ENCODE peak calls at places on chromosome 14, in five cellular contexts. Y is A549, E is GM23248, J is left ventricle myocardium inferior, W is fibroblast of pulmonary artery. Q is an unnamed sample.

GRCh38 chr14:89440997-89441909 is 24.2 kb upstream of the FOXN3 start:
- DNase-seq in Y (no peak), E (no peak), J (no peak), W (no peak), Q (no peak)

GRCh38 chr14:94005324-94005723 is 8.2 kb downstream of the CCDC197 start:
- DNase-seq in Y (no peak), E (peak; percentile 34), J (no peak), W (no peak), Q (no peak)

GRCh38 chr14:105857816-105858675 is 331.7 kb downstream of the TMEM121 start:
- DNase-seq in Y (no peak), E (no peak), J (peak; percentile 9), W (no peak), Q (no peak)

GRCh38 chr14:73879027-73879426 is 7.6 kb upstream of the ZNF410 start:
- DNase-seq in Y (no peak), E (peak; percentile 17), J (no peak), W (no peak), Q (no peak)

GRCh38 chr14:61132336-61132735 is 148.8 kb downstream of the TMEM30B start:
- DNase-seq in Y (no peak), E (no peak), J (no peak), W (no peak), Q (no peak)

GRCh38 chr14:89290813-89291212 is 126.2 kb downstream of the FOXN3 start:
- DNase-seq in Y (no peak), E (no peak), J (no peak), W (no peak), Q (no peak)

GRCh38 chr14:36161781-36162180 is 14.7 kb downstream of the PTCSC3 start:
- DNase-seq in Y (no peak), E (no peak), J (no peak), W (no peak), Q (no peak)

GRCh38 chr14:49946320-49947141 is 53.6 kb downstream of the ARF6 start:
- DNase-seq in Y (peak; percentile 76), E (peak; percentile 80), J (no peak), W (peak; percentile 74), Q (peak; percentile 23)

GRCh38 chr14:95523051-95523817 is 6.8 kb upstream of the SYNE3 start:
- DNase-seq in Y (no peak), E (no peak), J (no peak), W (peak; percentile 49), Q (no peak)

GRCh38 chr14:49363926-49364751 is 222.0 kb downstream of the RPS29 start:
- DNase-seq in Y (no peak), E (no peak), J (no peak), W (no peak), Q (no peak)

GRCh38 chr14:88323086-88323519 is at the start of gene KCNK10:
- DNase-seq in Y (no peak), E (no peak), J (no peak), W (no peak), Q (no peak)

GRCh38 chr14:74551903-74552371 is 58.4 kb downstream of the ISCA2 start:
- DNase-seq in Y (no peak), E (peak; percentile 24), J (peak; percentile 73), W (no peak), Q (no peak)

GRCh38 chr14:58780595-58780994 is 142.8 kb downstream of the DACT1 start:
- DNase-seq in Y (no peak), E (no peak), J (no peak), W (no peak), Q (no peak)

GRCh38 chr14:101506921-101507300 is 54.4 kb upstream of the DIO3 start:
- DNase-seq in Y (no peak), E (no peak), J (no peak), W (no peak), Q (no peak)

GRCh38 chr14:106277503-106277902 is 751.1 kb downstream of the TMEM121 start:
- DNase-seq in Y (no peak), E (no peak), J (no peak), W (no peak), Q (no peak)

GRCh38 chr14:78023112-78023511 is 147.1 kb upstream of the NRXN3 start:
- DNase-seq in Y (no peak), E (no peak), J (no peak), W (no peak), Q (no peak)

GRCh38 chr14:51654549-51654879 is 2.8 kb downstream of the FRMD6 start:
- DNase-seq in Y (no peak), E (peak; percentile 51), J (no peak), W (no peak), Q (no peak)

GRCh38 chr14:35138585-35138984 is 16.2 kb downstream of the PRORP start:
- DNase-seq in Y (no peak), E (no peak), J (no peak), W (no peak), Q (no peak)

GRCh38 chr14:100199240-100199860 is 39.6 kb upstream of the YY1 start:
- DNase-seq in Y (no peak), E (no peak), J (no peak), W (no peak), Q (no peak)

GRCh38 chr14:40221428-40221827 is 789.2 kb upstream of the FBXO33 start:
- DNase-seq in Y (no peak), E (no peak), J (no peak), W (no peak), Q (no peak)

GRCh38 chr14:74658535-74659130 is 46.6 kb upstream of the LTBP2 start:
- DNase-seq in Y (no peak), E (peak; percentile 75), J (no peak), W (peak; percentile 64), Q (no peak)

GRCh38 chr14:99216191-99216590 is 55.8 kb downstream of the BCL11B start:
- DNase-seq in Y (no peak), E (no peak), J (no peak), W (no peak), Q (no peak)

GRCh38 chr14:97336179-97336578 is 539.0 kb downstream of the VRK1 start:
- DNase-seq in Y (no peak), E (no peak), J (no peak), W (no peak), Q (no peak)

GRCh38 chr14:69878251-69878650 is 965 bp upstream of the SMOC1 start:
- DNase-seq in Y (no peak), E (no peak), J (no peak), W (no peak), Q (no peak)

GRCh38 chr14:69877492-69877891 is 1.7 kb upstream of the SMOC1 start:
- DNase-seq in Y (peak; percentile 51), E (peak; percentile 46), J (no peak), W (peak; percentile 49), Q (no peak)

GRCh38 chr14:69880851-69881250 is 1.6 kb downstream of the SMOC1 start:
- DNase-seq in Y (no peak), E (no peak), J (no peak), W (no peak), Q (no peak)

GRCh38 chr14:69880051-69880487 is 853 bp downstream of the SMOC1 start:
- DNase-seq in Y (no peak), E (peak; percentile 27), J (no peak), W (no peak), Q (no peak)

GRCh38 chr14:69879175-69880047 is at the start of gene SMOC1:
- DNase-seq in Y (peak; percentile 73), E (peak; percentile 48), J (no peak), W (peak; percentile 14), Q (no peak)
- H3K4me3 ChIP-seq in Y (peak within 1 kb of the TSS; percentile 65), E (peak within 1 kb of the TSS; percentile 54), J (peak within 1 kb of the TSS; percentile 56), W (no peak within 1 kb of the TSS), Q (peak within 1 kb of the TSS; percentile 59)

GRCh38 chr14:21106506-21107359 is 5.9 kb downstream of the TMEM253 start:
- DNase-seq in Y (peak; percentile 87), E (peak; percentile 85), J (peak; percentile 83), W (peak; percentile 86), Q (peak; percentile 49)
- H3K4me3 ChIP-seq in Y (peak overlapping the region; percentile 10), E (peak overlapping the region; percentile 24), J (peak overlapping the region; percentile 41), W (no peak overlapping the region), Q (no peak overlapping the region)

GRCh38 chr14:103336191-103336590 is 2.2 kb downstream of the EIF5 start:
- DNase-seq in Y (no peak), E (no peak), J (no peak), W (no peak), Q (no peak)
- H3K4me3 ChIP-seq in Y (peak overlapping the region; percentile 93), E (peak overlapping the region; percentile 96), J (peak overlapping the region; percentile 98), W (peak overlapping the region; percentile 92), Q (no peak overlapping the region)

DNA sequence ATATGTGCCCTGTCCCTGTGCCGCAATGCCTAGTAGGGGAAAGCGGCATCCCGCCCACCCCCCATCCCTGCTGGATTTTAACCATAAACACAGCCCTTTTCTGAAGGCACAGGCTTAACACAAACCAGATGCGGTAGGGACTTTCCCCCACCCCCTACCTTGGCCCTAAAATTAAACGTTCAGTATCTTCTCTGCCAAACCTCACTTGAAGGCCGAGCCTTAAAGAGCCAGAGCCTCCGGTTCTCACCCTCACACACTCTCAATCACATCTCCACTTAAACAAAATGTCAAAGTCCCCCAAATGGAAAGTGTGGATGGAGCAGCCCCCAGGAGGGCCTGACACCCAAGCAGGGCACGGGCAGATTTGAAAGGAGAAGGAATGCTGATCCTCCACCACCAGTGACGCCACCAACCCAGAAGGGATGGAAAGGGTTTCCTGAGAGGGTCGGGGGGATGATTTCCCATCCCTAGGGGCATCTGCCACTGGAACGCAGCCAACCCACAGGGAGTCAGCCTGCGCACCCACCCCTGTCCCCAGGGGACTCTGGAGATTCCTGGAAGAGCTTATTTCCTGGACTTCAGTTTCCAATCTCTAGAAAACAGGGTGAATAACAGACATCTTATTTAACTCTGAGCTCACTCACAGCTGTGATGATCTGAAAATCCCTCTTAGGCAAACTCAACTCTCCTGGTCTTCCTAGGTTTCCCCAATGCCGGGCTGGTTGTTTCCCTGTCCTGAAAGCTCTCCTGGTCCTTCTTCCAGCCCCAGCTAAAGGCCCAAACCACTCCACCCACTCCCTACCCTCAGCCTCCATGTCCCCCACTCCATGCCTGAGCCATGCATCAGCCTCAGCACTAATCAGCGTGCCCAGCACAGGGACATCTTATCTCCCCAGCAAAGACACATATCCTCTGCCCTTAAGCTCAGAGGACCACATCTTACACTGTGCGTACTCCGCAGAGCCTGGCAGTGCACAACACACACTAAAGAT is 26.3 kb downstream of the ACTN1 start:
- DNase-seq in Y (no peak), E (peak; percentile 81), J (peak; percentile 59), W (peak; percentile 77), Q (peak; percentile 57)
- H3K4me3 ChIP-seq in Y (peak overlapping the region; percentile 18), E (peak overlapping the region; percentile 65), J (peak overlapping the region; percentile 38), W (peak overlapping the region; percentile 21), Q (no peak overlapping the region)

Q was measured in skeletal muscle cell.